ENCODE peak calls at places on chromosomes 6 and 20, in five cellular contexts. L is HS-5, U is amniotic stem cell, F is SW480, E is endothelial cell. D is an unnamed sample.
A peak's percentile ranks its signal among the peaks of the same experiment; 100 is the strongest.

GRCh38 chr6:46502486-46503119 is 11.4 kb upstream of the RCAN2 start:
- DNase-seq in F (no peak), E (no peak), U (no peak), L (no peak), D (no peak)

GRCh38 chr6:126546771-126547170 is 206.9 kb downstream of the CENPW start:
- DNase-seq in L (peak; percentile 23), E (no peak), F (no peak), U (no peak), D (no peak)

GRCh38 chr6:94362061-94362864 is 942.9 kb upstream of the EPHA7 start:
- DNase-seq in U (no peak), F (no peak), L (no peak), E (no peak), D (no peak)

GRCh38 chr6:106886922-106887797 is 87.4 kb downstream of the CD24 start:
- DNase-seq in L (no peak), F (no peak), U (no peak), E (no peak), D (no peak)

GRCh38 chr6:42498473-42499128 is 46.9 kb upstream of the TRERF1 start:
- DNase-seq in L (no peak), E (no peak), U (no peak), F (no peak), D (no peak)

GRCh38 chr6:28597217-28597835 is 71.6 kb downstream of the GPX5 start:
- DNase-seq in E (peak; percentile 40), F (no peak), U (peak; percentile 20), L (peak; percentile 76), D (peak; percentile 22)

GRCh38 chr6:49269190-49269589 is 193.9 kb downstream of the MMUT start:
- DNase-seq in L (peak; percentile 26), U (no peak), E (no peak), F (no peak), D (no peak)

GRCh38 chr6:148854086-148854485 is 107.3 kb downstream of the UST start:
- DNase-seq in U (no peak), F (no peak), L (no peak), E (no peak), D (no peak)

GRCh38 chr6:15690451-15690961 is 27.7 kb upstream of the DTNBP1 start:
- DNase-seq in U (no peak), F (no peak), E (no peak), L (no peak), D (no peak)

GRCh38 chr20:48732081-48732829 is 95.5 kb downstream of the PREX1 start:
- DNase-seq in F (no peak), U (no peak), E (no peak), L (no peak), D (no peak)

GRCh38 chr20:46833360-46833759 is 61.3 kb upstream of the EYA2 start:
- DNase-seq in U (no peak), E (no peak), F (no peak), L (no peak), D (no peak)

GRCh38 chr20:10856237-10856636 is 182.4 kb upstream of the JAG1 start:
- DNase-seq in F (no peak), E (no peak), L (no peak), U (no peak), D (no peak)

GRCh38 chr20:18032977-18033892 is 24.5 kb downstream of the OVOL2 start:
- DNase-seq in E (no peak), L (no peak), U (no peak), F (peak; percentile 53), D (no peak)

GRCh38 chr6:152981219-152981618 is 1.6 kb downstream of the FBXO5 start:
- DNase-seq in U (no peak), F (no peak), L (no peak), E (no peak), D (no peak)

GRCh38 chr20:63132715-63133471 is 83.0 kb downstream of the YTHDF1 start:
- DNase-seq in F (no peak), L (no peak), E (no peak), U (no peak), D (no peak)

GRCh38 chr6:148231572-148231971 is 111.1 kb upstream of the SASH1 start:
- DNase-seq in F (no peak), E (no peak), U (no peak), L (peak; percentile 74), D (no peak)

GRCh38 chr6:158039571-158040050 is 57.9 kb downstream of the SYNJ2 start:
- DNase-seq in L (no peak), F (no peak), E (no peak), U (no peak), D (no peak)

GRCh38 chr6:45256697-45257695 is 71.1 kb upstream of the RUNX2 start:
- DNase-seq in U (no peak), E (no peak), F (no peak), L (no peak), D (no peak)

GRCh38 chr6:72911463-72912153 is 289.7 kb downstream of the KCNQ5 start:
- DNase-seq in F (no peak), L (no peak), E (no peak), U (no peak), D (no peak)

GRCh38 chr6:108665495-108666196 is 104.9 kb downstream of the FOXO3 start:
- DNase-seq in L (no peak), E (no peak), U (no peak), F (no peak), D (no peak)

D was measured in CMK.